ENCODE peak calls at places on chromosomes 2 and 18, in six cellular contexts. Q, G, W, C, U and Z are unnamed samples.

GRCh38 chr2:207015901-207016300 is 76.6 kb downstream of the CPO start:
- DNase-seq in Q (no peak), G (no peak), W (no peak), C (no peak), U (no peak), Z (no peak)

GRCh38 chr2:145230546-145230945 is 710.6 kb upstream of the ZEB2 start:
- DNase-seq in Q (peak), G (no peak), W (peak), C (peak), U (no peak), Z (no peak)

GRCh38 chr2:108583903-108584520 is 49.7 kb downstream of the LIMS1 start:
- DNase-seq in Q (peak), G (peak), W (peak), C (peak), U (peak), Z (peak)

GRCh38 chr2:237201461-237202287 is 116.0 kb downstream of the COPS8 start:
- DNase-seq in Q (peak), G (no peak), W (peak), C (peak), U (peak), Z (peak)

GRCh38 chr2:336360-336759 is 48.5 kb upstream of the ALKAL2 start:
- DNase-seq in Q (no peak), G (no peak), W (no peak), C (no peak), U (no peak), Z (no peak)

GRCh38 chr2:43343573-43344304 is 117.3 kb upstream of the ZFP36L2 start:
- DNase-seq in Q (peak), G (peak), W (peak), C (peak), U (peak), Z (peak)

GRCh38 chr18:7202119-7202680 is 28.7 kb upstream of the LRRC30 start:
- DNase-seq in Q (no peak), G (no peak), W (no peak), C (no peak), U (no peak), Z (no peak)

GRCh38 chr2:168773719-168774521 is 28.5 kb upstream of the NOSTRIN start:
- DNase-seq in Q (peak), G (peak), W (peak), C (peak), U (peak), Z (peak)

GRCh38 chr2:240387669-240388358 is 47.6 kb upstream of the GPC1 start:
- DNase-seq in Q (peak), G (peak), W (peak), C (peak), U (peak), Z (peak)

GRCh38 chr2:168801961-168802824 is at the start of gene NOSTRIN:
- DNase-seq in Q (peak), G (peak), W (peak), C (peak), U (peak), Z (no peak)

GRCh38 chr2:46534589-46534988 is 55.2 kb downstream of the TMEM247 start:
- DNase-seq in Q (no peak), G (no peak), W (no peak), C (no peak), U (no peak), Z (no peak)

GRCh38 chr2:10901160-10901559 is 10.6 kb upstream of the KCNF1 start:
- DNase-seq in Q (peak), G (peak), W (no peak), C (peak), U (peak), Z (no peak)

GRCh38 chr2:109428841-109429710 is 184.7 kb downstream of the SEPTIN10 start:
- DNase-seq in Q (no peak), G (no peak), W (no peak), C (no peak), U (no peak), Z (no peak)

GRCh38 chr2:100285691-100286090 is 36.6 kb downstream of the LONRF2 start:
- DNase-seq in Q (peak), G (peak), W (peak), C (peak), U (no peak), Z (no peak)

GRCh38 chr18:69651243-69651642 is 250.6 kb downstream of the DOK6 start:
- DNase-seq in Q (no peak), G (no peak), W (no peak), C (no peak), U (no peak), Z (no peak)

GRCh38 chr2:24175631-24176030 is 778 bp downstream of the FAM228A start:
- DNase-seq in Q (no peak), G (peak), W (peak), C (no peak), U (no peak), Z (no peak)

GRCh38 chr2:217085543-217085942 is 225.7 kb upstream of the TNP1 start:
- DNase-seq in Q (no peak), G (peak), W (no peak), C (peak), U (no peak), Z (no peak)

GRCh38 chr2:162661618-162662017 is 176.9 kb downstream of the KCNH7 start:
- DNase-seq in Q (no peak), G (no peak), W (no peak), C (no peak), U (no peak), Z (no peak)

GRCh38 chr2:197207106-197207505 is 103.5 kb downstream of the ANKRD44 start:
- DNase-seq in Q (no peak), G (no peak), W (no peak), C (no peak), U (no peak), Z (no peak)

GRCh38 chr2:151753540-151753939 is 19.3 kb upstream of the NEB start:
- DNase-seq in Q (no peak), G (no peak), W (no peak), C (no peak), U (no peak), Z (no peak)

GRCh38 chr2:186543561-186544131 is 46.2 kb upstream of the ITGAV start:
- DNase-seq in Q (peak), G (peak), W (peak), C (peak), U (peak), Z (peak)

GRCh38 chr18:50203801-50204604 is 9.1 kb upstream of the MYO5B start:
- DNase-seq in Q (peak), G (peak), W (peak), C (peak), U (peak), Z (no peak)

GRCh38 chr2:120556908-120557307 is 178.8 kb upstream of the GLI2 start:
- DNase-seq in Q (no peak), G (no peak), W (no peak), C (no peak), U (no peak), Z (no peak)

GRCh38 chr2:29123584-29124349 is 8.6 kb downstream of the CLIP4 start:
- DNase-seq in Q (peak), G (peak), W (peak), C (peak), U (peak), Z (peak)

DNA sequence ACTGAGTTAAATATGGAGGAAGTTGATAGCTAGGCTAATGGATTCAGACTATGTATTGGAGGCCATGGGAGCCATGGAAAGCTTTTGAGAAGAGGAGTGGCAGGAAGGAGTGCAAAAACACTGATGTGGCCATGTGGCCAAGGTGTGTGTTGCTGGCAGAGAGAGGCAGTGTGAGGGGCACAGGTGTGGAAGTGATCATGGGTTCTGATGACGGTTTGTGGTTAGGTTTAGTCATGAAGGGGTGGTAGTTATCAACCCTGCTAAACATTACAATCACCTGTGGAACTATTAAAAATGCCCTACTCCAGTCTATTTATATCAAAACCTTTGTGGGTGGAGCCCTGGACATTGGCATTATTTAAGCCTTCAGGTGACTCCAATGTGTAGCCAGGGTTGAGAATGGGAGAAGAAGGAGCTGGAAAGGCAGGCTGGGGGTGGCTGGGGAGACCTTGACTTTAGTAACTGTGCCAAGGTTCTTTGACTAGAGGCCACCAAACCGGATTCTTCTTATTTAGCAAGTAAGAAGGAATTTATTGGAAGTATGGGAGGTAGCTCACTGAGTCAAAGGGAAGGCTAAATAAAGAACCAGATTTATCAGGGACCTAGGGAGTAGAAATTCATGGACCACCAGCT is 13.5 kb downstream of the GPR39 start:
- DNase-seq in Q (no peak), G (peak), W (no peak), C (no peak), U (no peak), Z (no peak)
- H3K4me3 ChIP-seq in Q (no peak), G (no peak), W (no peak), C (no peak), U (no peak), Z (no peak)

GRCh38 chr2:38598200-38598990 is 4.3 kb downstream of the HNRNPLL start:
- DNase-seq in Q (no peak), G (no peak), W (peak), C (peak), U (no peak), Z (no peak)
- H3K4me3 ChIP-seq in Q (peak), G (no peak), W (peak), C (no peak), U (no peak), Z (no peak)

GRCh38 chr2:68122680-68122964 is 35.1 kb upstream of the PNO1 start:
- DNase-seq in Q (no peak), G (no peak), W (no peak), C (no peak), U (no peak), Z (no peak)
- H3K4me3 ChIP-seq in Q (no peak), G (no peak), W (no peak), C (no peak), U (no peak), Z (no peak)

DNA sequence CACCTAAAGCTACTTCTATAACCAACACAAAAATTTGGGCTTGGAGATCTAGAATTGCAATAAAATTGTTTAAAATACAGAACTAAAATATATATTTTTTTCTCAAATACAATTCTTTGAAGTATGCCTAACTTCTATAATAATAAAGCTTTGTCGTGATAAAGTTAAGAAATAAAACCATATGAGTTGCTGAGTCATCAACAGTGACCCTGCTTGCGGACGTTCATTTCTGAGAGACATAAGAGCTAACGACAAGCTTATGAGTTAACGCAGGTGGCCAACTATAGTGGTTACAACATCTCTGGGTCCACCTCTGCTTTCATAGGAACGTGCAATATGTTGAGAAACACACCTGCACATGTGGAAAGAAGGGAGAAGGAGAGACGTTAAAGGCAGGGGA is 407.1 kb upstream of the SLC14A2 start:
- DNase-seq in Q (no peak), G (no peak), W (no peak), C (no peak), U (no peak), Z (no peak)
- H3K4me3 ChIP-seq in Q (no peak), G (no peak), W (no peak), C (no peak), U (no peak), Z (no peak)